ENCODE peak calls at places on chromosomes 11 and 22, in nine cellular contexts. E is CD4-positive, alpha-beta memory T cell; Y is CD4-positive, CD25-positive, alpha-beta regulatory T cell; T is thyroid gland; R is dorsolateral prefrontal cortex; Z is mammary epithelial cell; L is keratinocyte; U is caudate nucleus; G is CD8-positive, alpha-beta memory T cell. C is an unnamed sample.

GRCh38 chr22:37753746-37754145 is 54.0 kb upstream of the GCAT start:
- DNase-seq in E (no peak), Y (no peak), T (peak), R (no peak), Z (no peak), L (no peak), U (no peak), G (no peak), C (no peak)

GRCh38 chr22:30541979-30542810 is 4.3 kb downstream of the SEC14L6 start:
- DNase-seq in E (no peak), Y (no peak), T (peak), R (no peak), Z (no peak), L (no peak), U (no peak), G (no peak), C (no peak)

GRCh38 chr11:60589611-60590010 is 74.4 kb downstream of the MS4A13 start:
- DNase-seq in E (no peak), Y (no peak), T (no peak), R (no peak), Z (no peak), L (no peak), U (no peak), G (no peak), C (no peak)

GRCh38 chr22:39220897-39221850 is 23.6 kb downstream of the PDGFB start:
- DNase-seq in E (no peak), Y (no peak), T (no peak), R (no peak), Z (peak), L (no peak), U (no peak), G (no peak), C (no peak)

GRCh38 chr11:94201004-94201465 is 72.4 kb downstream of the PANX1 start:
- DNase-seq in E (no peak), Y (no peak), T (no peak), R (no peak), Z (no peak), L (no peak), U (no peak), G (no peak), C (no peak)

GRCh38 chr11:68354181-68354872 is 41.9 kb downstream of the LRP5 start:
- DNase-seq in E (no peak), Y (no peak), T (peak), R (no peak), Z (peak), L (peak), U (no peak), G (no peak), C (no peak)

GRCh38 chr11:9753031-9753430 is 89.2 kb downstream of the SWAP70 start:
- DNase-seq in E (no peak), Y (no peak), T (no peak), R (no peak), Z (peak), L (no peak), U (no peak), G (no peak), C (no peak)

GRCh38 chr11:57302489-57302888 is 22.3 kb downstream of the TNKS1BP1 start:
- DNase-seq in E (no peak), Y (no peak), T (no peak), R (no peak), Z (no peak), L (no peak), U (no peak), G (no peak), C (no peak)

GRCh38 chr22:40597541-40598453 is 38.7 kb downstream of the MRTFA start:
- DNase-seq in E (no peak), Y (no peak), T (no peak), R (no peak), Z (peak), L (peak), U (no peak), G (no peak), C (no peak)

GRCh38 chr11:65041206-65042035 is at the start of gene SAC3D1:
- DNase-seq in E (peak), Y (peak), T (peak), R (no peak), Z (no peak), L (peak), U (no peak), G (peak), C (no peak)

GRCh38 chr11:100932474-100933100 is 197.0 kb downstream of the PGR start:
- DNase-seq in E (no peak), Y (no peak), T (no peak), R (no peak), Z (peak), L (no peak), U (no peak), G (no peak), C (no peak)

GRCh38 chr11:94655951-94656350 is 88.8 kb downstream of the PIWIL4 start:
- DNase-seq in E (no peak), Y (no peak), T (no peak), R (no peak), Z (no peak), L (no peak), U (no peak), G (no peak), C (no peak)

GRCh38 chr11:11876458-11876857 is 34.7 kb downstream of the USP47 start:
- DNase-seq in E (no peak), Y (no peak), T (no peak), R (no peak), Z (no peak), L (no peak), U (no peak), G (no peak), C (no peak)

GRCh38 chr22:45064313-45065268 is 54.8 kb upstream of the PHF21B start:
- DNase-seq in E (no peak), Y (peak), T (no peak), R (no peak), Z (peak), L (no peak), U (no peak), G (no peak), C (no peak)

GRCh38 chr11:67034350-67034749 is 11.4 kb downstream of the SYT12 start:
- DNase-seq in E (no peak), Y (no peak), T (no peak), R (no peak), Z (no peak), L (no peak), U (no peak), G (no peak), C (no peak)

GRCh38 chr11:126543691-126544090 is 188.2 kb downstream of the ST3GAL4 start:
- DNase-seq in E (no peak), Y (no peak), T (no peak), R (no peak), Z (no peak), L (no peak), U (no peak), G (no peak), C (no peak)

GRCh38 chr22:49538006-49538405 is 289.7 kb downstream of the BRD1 start:
- DNase-seq in E (no peak), Y (no peak), T (no peak), R (no peak), Z (no peak), L (no peak), U (no peak), G (no peak), C (no peak)

GRCh38 chr22:42500164-42500835 is 19.3 kb downstream of the RRP7A start:
- DNase-seq in E (peak), Y (peak), T (peak), R (peak), Z (peak), L (peak), U (peak), G (peak), C (peak)

GRCh38 chr22:36253523-36254490 is 874 bp downstream of the APOL1 start:
- DNase-seq in E (no peak), Y (no peak), T (peak), R (no peak), Z (no peak), L (no peak), U (no peak), G (no peak), C (no peak)

GRCh38 chr22:47779474-47779873 is 1017.0 kb downstream of the TBC1D22A start:
- DNase-seq in E (no peak), Y (no peak), T (no peak), R (no peak), Z (no peak), L (no peak), U (no peak), G (no peak), C (no peak)

GRCh38 chr11:94746721-94747120 is 21.4 kb upstream of the AMOTL1 start:
- DNase-seq in E (no peak), Y (no peak), T (no peak), R (no peak), Z (no peak), L (no peak), U (no peak), G (no peak), C (no peak)

GRCh38 chr11:31958086-31958735 is 132.7 kb upstream of the RCN1 start:
- DNase-seq in E (peak), Y (peak), T (peak), R (peak), Z (peak), L (no peak), U (peak), G (peak), C (peak)

GRCh38 chr11:108788565-108789199 is 123.8 kb downstream of the DDX10 start:
- DNase-seq in E (no peak), Y (no peak), T (no peak), R (no peak), Z (peak), L (no peak), U (no peak), G (no peak), C (no peak)

GRCh38 chr11:61812736-61813411 is 3.9 kb downstream of the FADS1 start:
- DNase-seq in E (no peak), Y (no peak), T (no peak), R (no peak), Z (no peak), L (no peak), U (no peak), G (no peak), C (no peak)

GRCh38 chr11:2541321-2541680 is 96.5 kb downstream of the KCNQ1 start:
- DNase-seq in E (no peak), Y (no peak), T (no peak), R (no peak), Z (no peak), L (no peak), U (no peak), G (no peak), C (no peak)

GRCh38 chr11:78424334-78425270 is 7.0 kb upstream of the GAB2 start:
- DNase-seq in E (no peak), Y (no peak), T (no peak), R (no peak), Z (no peak), L (no peak), U (no peak), G (no peak), C (no peak)

GRCh38 chr11:31817621-31818493 is 6.7 kb upstream of the PAX6 start:
- DNase-seq in E (no peak), Y (no peak), T (no peak), R (no peak), Z (no peak), L (no peak), U (no peak), G (no peak), C (no peak)

GRCh38 chr11:100727410-100727809 is 40.3 kb downstream of the ARHGAP42 start:
- DNase-seq in E (no peak), Y (no peak), T (no peak), R (no peak), Z (no peak), L (no peak), U (no peak), G (no peak), C (no peak)

GRCh38 chr22:27768027-27768640 is 33.4 kb downstream of the MN1 start:
- DNase-seq in E (no peak), Y (no peak), T (no peak), R (no peak), Z (no peak), L (no peak), U (peak), G (no peak), C (no peak)

GRCh38 chr11:78967811-78968210 is 393.1 kb upstream of the NARS2 start:
- DNase-seq in E (no peak), Y (no peak), T (no peak), R (no peak), Z (no peak), L (no peak), U (no peak), G (no peak), C (no peak)

GRCh38 chr22:23913661-23914353 is 19.6 kb downstream of the MIF start:
- DNase-seq in E (peak), Y (peak), T (peak), R (peak), Z (peak), L (peak), U (peak), G (peak), C (peak)

GRCh38 chr11:4140067-4140636 is 45.6 kb downstream of the RRM1 start:
- DNase-seq in E (no peak), Y (no peak), T (no peak), R (no peak), Z (no peak), L (no peak), U (no peak), G (no peak), C (no peak)

GRCh38 chr11:62544521-62545436 is 1.8 kb downstream of the AHNAK start:
- DNase-seq in E (peak), Y (no peak), T (peak), R (no peak), Z (no peak), L (no peak), U (no peak), G (no peak), C (no peak)

DNA sequence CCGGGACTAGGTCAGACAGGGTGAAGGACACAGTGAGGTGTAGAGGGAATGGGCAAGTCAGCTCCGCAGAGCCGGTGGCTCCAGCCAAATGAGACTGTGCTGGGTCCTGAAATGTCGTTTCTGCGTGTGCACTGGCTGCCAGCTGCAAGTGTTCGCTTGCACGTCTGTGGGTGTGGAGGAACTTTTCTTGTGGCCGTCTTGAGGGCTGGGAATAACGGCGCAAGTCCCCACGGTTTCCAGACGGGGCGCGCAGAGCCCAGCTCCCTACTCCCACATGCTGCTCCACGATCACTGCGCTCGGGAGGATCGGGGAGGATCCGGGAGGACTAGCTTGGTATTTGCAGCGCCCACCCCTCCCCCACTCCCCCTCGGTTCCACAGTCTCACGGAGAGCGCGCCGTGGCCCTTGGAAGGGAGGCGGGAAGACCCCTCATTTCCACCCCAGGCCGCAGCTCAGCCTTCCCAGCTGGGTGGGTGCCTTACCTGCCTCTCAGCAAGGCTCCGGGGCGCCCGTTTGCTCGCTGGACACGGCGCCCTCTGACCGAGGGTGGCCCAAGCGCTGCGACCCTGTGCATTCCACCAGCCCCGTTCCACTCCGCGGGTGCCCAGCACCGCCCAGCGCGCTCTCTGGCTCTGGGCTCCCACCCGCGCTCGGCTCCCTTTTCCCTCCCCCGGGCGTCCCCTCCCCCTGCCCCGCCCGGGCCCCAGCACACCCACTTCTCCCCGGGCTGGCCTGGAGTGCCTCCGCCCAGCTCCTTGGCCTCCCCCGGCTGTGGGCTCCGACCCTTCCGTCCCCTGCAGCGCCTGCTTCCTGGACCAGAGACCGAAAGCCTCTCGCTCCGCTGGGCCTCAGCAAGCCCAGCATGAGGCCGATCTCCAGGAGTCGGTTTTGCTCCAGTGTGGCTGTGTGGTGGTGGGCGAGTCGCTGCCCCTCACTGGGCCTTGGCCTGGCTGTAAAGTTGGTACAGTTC is at the start of gene KCNE3:
- DNase-seq in E (no peak), Y (no peak), T (peak), R (no peak), Z (no peak), L (no peak), U (no peak), G (no peak), C (no peak)
- H3K27ac ChIP-seq in E (no peak), Y (no peak), T (peak), R (no peak), Z (no peak), L (no peak), U (no peak), G (no peak), C (no peak)

DNA sequence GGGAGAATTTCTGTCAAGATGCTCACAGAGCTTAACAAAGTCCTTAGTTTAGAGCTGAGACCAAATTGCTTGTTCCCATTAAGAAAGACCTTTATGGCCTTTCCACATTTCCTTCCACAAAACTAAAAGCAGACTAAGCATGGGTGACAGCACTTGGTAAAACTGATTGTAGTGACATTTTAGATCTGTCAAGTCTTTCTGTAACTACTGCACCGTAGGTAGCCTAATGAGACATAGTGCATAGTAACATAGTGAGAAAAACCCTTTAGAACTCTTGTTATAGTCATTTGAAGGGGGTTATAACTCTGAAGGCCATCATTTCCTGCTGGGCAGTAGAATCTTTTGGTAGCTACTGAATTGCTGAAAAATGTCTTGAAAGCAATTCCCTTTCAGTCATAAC is 990.9 kb upstream of the CNTN5 start:
- DNase-seq in E (no peak), Y (no peak), T (no peak), R (no peak), Z (no peak), L (no peak), U (no peak), G (no peak), C (no peak)
- H3K27ac ChIP-seq in E (no peak), Y (no peak), T (no peak), R (no peak), Z (no peak), L (no peak), U (no peak), G (no peak), C (no peak)

DNA sequence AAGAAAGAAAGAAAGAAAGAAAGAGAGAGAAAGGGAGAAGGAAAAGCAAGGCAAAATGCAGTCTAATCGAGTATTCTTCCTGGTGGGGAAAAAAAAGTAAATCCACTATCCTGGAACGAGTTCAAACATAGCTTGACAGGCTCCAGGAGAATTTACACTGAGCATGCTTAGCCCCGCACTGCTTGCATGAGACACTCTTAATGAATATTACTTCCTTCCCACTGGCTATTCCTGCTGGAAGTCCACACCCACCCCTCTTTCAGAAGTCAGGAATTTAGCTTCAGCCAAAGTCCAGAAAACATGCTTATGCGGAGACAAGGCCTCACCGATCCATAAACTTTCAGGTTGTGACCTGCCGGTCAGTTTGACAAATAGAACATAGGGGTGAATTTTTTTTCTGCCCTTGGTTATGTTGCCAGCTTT is 251.8 kb upstream of the BLID start:
- DNase-seq in E (no peak), Y (no peak), T (peak), R (no peak), Z (peak), L (no peak), U (no peak), G (no peak), C (no peak)
- H3K27ac ChIP-seq in E (no peak), Y (no peak), T (peak), R (no peak), Z (no peak), L (no peak), U (no peak), G (no peak), C (no peak)

GRCh38 chr11:113448311-113448666 is 26.9 kb downstream of the DRD2 start:
- DNase-seq in E (no peak), Y (no peak), T (no peak), R (no peak), Z (no peak), L (no peak), U (peak), G (no peak), C (no peak)

GRCh38 chr11:113446938-113447337 is 28.3 kb downstream of the DRD2 start:
- DNase-seq in E (no peak), Y (no peak), T (no peak), R (no peak), Z (peak), L (peak), U (no peak), G (no peak), C (no peak)

GRCh38 chr11:113444469-113445122 is 30.6 kb downstream of the DRD2 start:
- DNase-seq in E (no peak), Y (no peak), T (no peak), R (no peak), Z (no peak), L (no peak), U (no peak), G (no peak), C (no peak)

GRCh38 chr11:113447621-113448310 is 27.4 kb downstream of the DRD2 start:
- DNase-seq in E (no peak), Y (no peak), T (no peak), R (no peak), Z (peak), L (peak), U (no peak), G (no peak), C (no peak)

DNA sequence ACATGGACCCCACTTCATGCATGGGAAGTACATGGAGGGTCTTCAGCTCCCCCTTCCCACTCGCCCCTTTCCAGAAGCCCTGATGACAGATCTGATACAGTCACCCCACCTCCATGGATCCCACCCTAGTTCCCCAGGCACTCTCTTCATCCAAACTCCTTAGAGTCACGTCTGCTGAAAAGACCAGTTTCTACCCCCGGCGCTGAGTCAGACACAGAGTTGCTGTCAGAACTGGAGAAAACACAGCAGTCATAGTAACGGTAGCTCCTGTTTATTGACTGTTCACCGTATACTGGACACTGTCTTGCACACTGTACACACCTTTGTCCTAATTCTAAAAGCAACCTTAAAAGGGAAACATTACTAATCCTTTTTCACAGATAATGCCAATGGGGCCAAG is 29.1 kb downstream of the DRD2 start:
- DNase-seq in E (no peak), Y (no peak), T (no peak), R (no peak), Z (peak), L (no peak), U (no peak), G (no peak), C (no peak)
- H3K27ac ChIP-seq in E (no peak), Y (no peak), T (no peak), R (no peak), Z (peak), L (peak), U (no peak), G (no peak), C (no peak)

DNA sequence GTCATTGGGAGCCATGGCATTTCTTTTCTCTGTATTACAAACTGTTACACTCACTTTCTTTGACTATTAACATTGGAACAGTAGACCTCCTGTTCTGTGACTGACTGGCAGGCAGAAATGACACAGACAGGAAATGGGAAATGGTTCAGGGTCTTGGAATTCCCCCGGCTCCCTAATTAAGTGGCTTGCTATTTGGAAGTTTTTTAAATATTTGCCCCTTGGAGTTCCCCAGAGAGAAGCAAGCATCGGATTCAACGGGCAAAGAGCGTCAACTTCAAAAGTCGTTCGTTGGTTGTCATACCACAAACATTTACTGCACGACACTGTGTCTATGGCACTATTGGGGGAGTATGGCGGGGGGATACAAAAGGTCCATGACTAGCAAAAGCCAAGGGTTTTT is 1.1 kb upstream of the BIRC2 start:
- DNase-seq in E (no peak), Y (no peak), T (no peak), R (no peak), Z (peak), L (no peak), U (no peak), G (no peak), C (no peak)
- H3K27ac ChIP-seq in E (peak), Y (peak), T (no peak), R (peak), Z (peak), L (peak), U (no peak), G (peak), C (peak)